ENCODE peak calls at places on chromosomes 5 and 9, in five cellular contexts. One of them, this sample, is unnamed.

GRCh38 chr9:101485873-101486692 is 47.6 kb upstream of the RNF20 start:
- DNase-seq in GM12865: no peak
- DNase-seq in colonic mucosa: peak
- DNase-seq in fibroblast of lung: peak
- DNase-seq in WTC11: peak
- DNase-seq in this sample: peak

GRCh38 chr5:746258-746761 is 38.2 kb downstream of the ZDHHC11B start:
- DNase-seq in GM12865: no peak
- DNase-seq in fibroblast of lung: no peak
- DNase-seq in WTC11: peak
- DNase-seq in colonic mucosa: no peak
- DNase-seq in this sample: no peak

GRCh38 chr9:95498641-95499040 is 18.1 kb downstream of the PTCH1 start:
- DNase-seq in GM12865: no peak
- DNase-seq in WTC11: no peak
- DNase-seq in colonic mucosa: no peak
- DNase-seq in fibroblast of lung: no peak
- DNase-seq in this sample: no peak

GRCh38 chr5:172283020-172283861 is at the start of gene UBTD2:
- DNase-seq in colonic mucosa: peak
- DNase-seq in GM12865: peak
- DNase-seq in WTC11: peak
- DNase-seq in fibroblast of lung: peak
- DNase-seq in this sample: peak

GRCh38 chr9:16816006-16816405 is 54.5 kb downstream of the BNC2 start:
- DNase-seq in WTC11: no peak
- DNase-seq in GM12865: no peak
- DNase-seq in colonic mucosa: no peak
- DNase-seq in fibroblast of lung: no peak
- DNase-seq in this sample: no peak

GRCh38 chr5:671459-672328 is 21.5 kb downstream of the TPPP start:
- DNase-seq in GM12865: peak
- DNase-seq in WTC11: peak
- DNase-seq in fibroblast of lung: peak
- DNase-seq in colonic mucosa: peak
- DNase-seq in this sample: peak

GRCh38 chr5:5381259-5382006 is 41.0 kb upstream of the ICE1 start:
- DNase-seq in WTC11: no peak
- DNase-seq in GM12865: no peak
- DNase-seq in fibroblast of lung: peak
- DNase-seq in colonic mucosa: no peak
- DNase-seq in this sample: no peak

GRCh38 chr5:142913728-142914338 is 143.7 kb downstream of the ARHGAP26 start:
- DNase-seq in colonic mucosa: no peak
- DNase-seq in GM12865: no peak
- DNase-seq in fibroblast of lung: no peak
- DNase-seq in WTC11: no peak
- DNase-seq in this sample: peak

GRCh38 chr5:170080786-170081445 is 24.8 kb upstream of the FOXI1 start:
- DNase-seq in colonic mucosa: no peak
- DNase-seq in GM12865: no peak
- DNase-seq in WTC11: no peak
- DNase-seq in fibroblast of lung: no peak
- DNase-seq in this sample: no peak

GRCh38 chr9:79329861-79330260 is 241.9 kb upstream of the TLE4 start:
- DNase-seq in fibroblast of lung: peak
- DNase-seq in GM12865: no peak
- DNase-seq in colonic mucosa: no peak
- DNase-seq in WTC11: no peak
- DNase-seq in this sample: no peak

GRCh38 chr5:169268019-169268418 is 32.9 kb downstream of the SLIT3 start:
- DNase-seq in WTC11: no peak
- DNase-seq in fibroblast of lung: no peak
- DNase-seq in colonic mucosa: no peak
- DNase-seq in GM12865: no peak
- DNase-seq in this sample: no peak

GRCh38 chr9:33329996-33330395 is 39.7 kb downstream of the NFX1 start:
- DNase-seq in fibroblast of lung: peak
- DNase-seq in WTC11: no peak
- DNase-seq in GM12865: no peak
- DNase-seq in colonic mucosa: peak
- DNase-seq in this sample: no peak

GRCh38 chr5:124714910-124715309 is 31.5 kb downstream of the ZNF608 start:
- DNase-seq in colonic mucosa: no peak
- DNase-seq in fibroblast of lung: no peak
- DNase-seq in WTC11: no peak
- DNase-seq in GM12865: no peak
- DNase-seq in this sample: no peak

GRCh38 chr5:81604193-81604592 is 146.7 kb downstream of the SSBP2 start:
- DNase-seq in GM12865: no peak
- DNase-seq in colonic mucosa: no peak
- DNase-seq in WTC11: no peak
- DNase-seq in fibroblast of lung: peak
- DNase-seq in this sample: no peak

GRCh38 chr5:137603891-137604290 is 104.8 kb upstream of the SPOCK1 start:
- DNase-seq in GM12865: no peak
- DNase-seq in fibroblast of lung: no peak
- DNase-seq in WTC11: no peak
- DNase-seq in colonic mucosa: no peak
- DNase-seq in this sample: no peak

GRCh38 chr9:3240651-3241268 is 285.0 kb downstream of the RFX3 start:
- DNase-seq in fibroblast of lung: peak
- DNase-seq in WTC11: peak
- DNase-seq in colonic mucosa: peak
- DNase-seq in GM12865: peak
- DNase-seq in this sample: peak

GRCh38 chr5:78791416-78792100 is 143.0 kb upstream of the LHFPL2 start:
- DNase-seq in WTC11: no peak
- DNase-seq in colonic mucosa: no peak
- DNase-seq in fibroblast of lung: no peak
- DNase-seq in GM12865: no peak
- DNase-seq in this sample: no peak

GRCh38 chr9:88645869-88646204 is 110.9 kb downstream of the NXNL2 start:
- DNase-seq in WTC11: no peak
- DNase-seq in fibroblast of lung: peak
- DNase-seq in GM12865: no peak
- DNase-seq in colonic mucosa: no peak
- DNase-seq in this sample: no peak

GRCh38 chr9:95808001-95808400 is 67.5 kb upstream of the ERCC6L2 start:
- DNase-seq in fibroblast of lung: peak
- DNase-seq in colonic mucosa: no peak
- DNase-seq in WTC11: no peak
- DNase-seq in GM12865: peak
- DNase-seq in this sample: no peak

GRCh38 chr5:38369692-38370091 is 111.3 kb downstream of the EGFLAM start:
- DNase-seq in fibroblast of lung: no peak
- DNase-seq in colonic mucosa: no peak
- DNase-seq in WTC11: no peak
- DNase-seq in GM12865: no peak
- DNase-seq in this sample: no peak

GRCh38 chr9:91817493-91818225 is 132.4 kb downstream of the ROR2 start:
- DNase-seq in GM12865: no peak
- DNase-seq in colonic mucosa: no peak
- DNase-seq in fibroblast of lung: peak
- DNase-seq in WTC11: no peak
- DNase-seq in this sample: no peak

GRCh38 chr9:135081731-135082130 is 5.7 kb upstream of the OLFM1 start:
- DNase-seq in colonic mucosa: no peak
- DNase-seq in fibroblast of lung: no peak
- DNase-seq in GM12865: no peak
- DNase-seq in WTC11: no peak
- DNase-seq in this sample: no peak

GRCh38 chr5:65461490-65461889 is 20.2 kb downstream of the ADAMTS6 start:
- DNase-seq in fibroblast of lung: no peak
- DNase-seq in WTC11: no peak
- DNase-seq in GM12865: no peak
- DNase-seq in colonic mucosa: no peak
- DNase-seq in this sample: no peak

GRCh38 chr5:112685929-112686328 is 51.8 kb upstream of the APC start:
- DNase-seq in GM12865: no peak
- DNase-seq in colonic mucosa: no peak
- DNase-seq in WTC11: no peak
- DNase-seq in fibroblast of lung: peak
- DNase-seq in this sample: no peak

GRCh38 chr9:88814521-88815101 is 176.7 kb upstream of the S1PR3 start:
- DNase-seq in fibroblast of lung: peak
- DNase-seq in colonic mucosa: no peak
- DNase-seq in WTC11: no peak
- DNase-seq in GM12865: no peak
- DNase-seq in this sample: no peak

GRCh38 chr9:89149726-89150125 is 28.9 kb downstream of the SHC3 start:
- DNase-seq in colonic mucosa: no peak
- DNase-seq in GM12865: no peak
- DNase-seq in fibroblast of lung: peak
- DNase-seq in WTC11: no peak
- DNase-seq in this sample: no peak

GRCh38 chr9:28121353-28121752 is 548.1 kb upstream of the C9orf72 start:
- DNase-seq in GM12865: no peak
- DNase-seq in colonic mucosa: no peak
- DNase-seq in WTC11: no peak
- DNase-seq in fibroblast of lung: no peak
- DNase-seq in this sample: no peak

GRCh38 chr5:16616536-16617271 is at the start of gene RETREG1:
- DNase-seq in fibroblast of lung: peak
- DNase-seq in colonic mucosa: peak
- DNase-seq in GM12865: peak
- DNase-seq in WTC11: peak
- DNase-seq in this sample: peak

GRCh38 chr9:84817011-84817410 is 147.5 kb downstream of the NTRK2 start:
- DNase-seq in colonic mucosa: no peak
- DNase-seq in WTC11: no peak
- DNase-seq in fibroblast of lung: no peak
- DNase-seq in GM12865: no peak
- DNase-seq in this sample: no peak

GRCh38 chr9:84811072-84811725 is 141.7 kb downstream of the NTRK2 start:
- DNase-seq in fibroblast of lung: no peak
- DNase-seq in WTC11: no peak
- DNase-seq in GM12865: no peak
- DNase-seq in colonic mucosa: no peak
- DNase-seq in this sample: no peak

GRCh38 chr9:84811726-84812074 is 142.2 kb downstream of the NTRK2 start:
- DNase-seq in fibroblast of lung: no peak
- DNase-seq in colonic mucosa: no peak
- DNase-seq in WTC11: no peak
- DNase-seq in GM12865: no peak
- DNase-seq in this sample: no peak

GRCh38 chr9:84819446-84819845 is 149.9 kb downstream of the NTRK2 start:
- DNase-seq in GM12865: no peak
- DNase-seq in WTC11: peak
- DNase-seq in colonic mucosa: no peak
- DNase-seq in fibroblast of lung: no peak
- DNase-seq in this sample: no peak

GRCh38 chr9:84815554-84815953 is 146.0 kb downstream of the NTRK2 start:
- DNase-seq in WTC11: no peak
- DNase-seq in fibroblast of lung: no peak
- DNase-seq in colonic mucosa: no peak
- DNase-seq in GM12865: no peak
- DNase-seq in this sample: no peak
- TF ChIP-seq CTCF in WTC11: no peak
- TF ChIP-seq CTCF in fibroblast of lung: no peak
- TF ChIP-seq CTCF in colonic mucosa: no peak
- TF ChIP-seq CTCF in GM12865: no peak
- TF ChIP-seq CTCF in this sample: no peak

GRCh38 chr5:174581483-174581882 is 142.9 kb upstream of the MSX2 start:
- DNase-seq in colonic mucosa: no peak
- DNase-seq in WTC11: peak
- DNase-seq in GM12865: no peak
- DNase-seq in fibroblast of lung: no peak
- DNase-seq in this sample: peak
- TF ChIP-seq CTCF in colonic mucosa: no peak
- TF ChIP-seq CTCF in WTC11: peak
- TF ChIP-seq CTCF in GM12865: no peak
- TF ChIP-seq CTCF in fibroblast of lung: peak
- TF ChIP-seq CTCF in this sample: peak

DNA sequence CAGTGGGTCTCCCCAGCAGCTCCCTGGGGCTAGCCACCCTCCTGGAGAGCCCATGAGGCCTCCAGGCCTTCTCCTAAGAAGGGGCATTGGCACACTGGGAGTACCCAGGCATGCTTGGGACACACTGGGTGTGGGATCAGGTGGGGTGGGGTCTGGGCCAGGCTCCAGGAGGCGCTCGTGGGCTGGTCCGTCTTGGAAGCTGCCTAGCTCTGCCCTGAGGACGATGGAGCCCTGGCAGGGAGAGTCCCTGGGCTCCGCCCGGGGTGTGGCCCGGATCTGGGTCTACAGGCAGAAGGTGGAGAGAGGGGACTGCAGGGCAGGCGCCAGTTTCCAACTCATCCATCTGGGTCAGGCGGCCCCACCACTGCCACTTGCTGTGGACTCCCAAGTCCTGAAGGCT is 2.4 kb downstream of the PRRX2 start:
- DNase-seq in colonic mucosa: peak
- DNase-seq in WTC11: no peak
- DNase-seq in GM12865: no peak
- DNase-seq in fibroblast of lung: no peak
- DNase-seq in this sample: no peak
- TF ChIP-seq CTCF in colonic mucosa: no peak
- TF ChIP-seq CTCF in WTC11: no peak
- TF ChIP-seq CTCF in GM12865: no peak
- TF ChIP-seq CTCF in fibroblast of lung: no peak
- TF ChIP-seq CTCF in this sample: no peak

GRCh38 chr5:140808889-140809291 is 2.0 kb downstream of the PCDHA4 start:
- DNase-seq in WTC11: no peak
- DNase-seq in GM12865: no peak
- DNase-seq in fibroblast of lung: no peak
- DNase-seq in colonic mucosa: no peak
- DNase-seq in this sample: no peak
- TF ChIP-seq CTCF in WTC11: no peak
- TF ChIP-seq CTCF in GM12865: no peak
- TF ChIP-seq CTCF in fibroblast of lung: no peak
- TF ChIP-seq CTCF in colonic mucosa: no peak
- TF ChIP-seq CTCF in this sample: no peak

GRCh38 chr5:54867310-54867944 is 118.0 kb downstream of the ESM1 start:
- DNase-seq in fibroblast of lung: peak
- DNase-seq in colonic mucosa: no peak
- DNase-seq in WTC11: no peak
- DNase-seq in GM12865: peak
- DNase-seq in this sample: no peak
- TF ChIP-seq CTCF in fibroblast of lung: peak
- TF ChIP-seq CTCF in colonic mucosa: peak
- TF ChIP-seq CTCF in WTC11: peak
- TF ChIP-seq CTCF in GM12865: peak
- TF ChIP-seq CTCF in this sample: peak

GRCh38 chr5:3428355-3428754 is 167.3 kb upstream of the IRX1 start:
- DNase-seq in WTC11: peak
- DNase-seq in colonic mucosa: no peak
- DNase-seq in GM12865: no peak
- DNase-seq in fibroblast of lung: no peak
- DNase-seq in this sample: no peak
- TF ChIP-seq CTCF in WTC11: no peak
- TF ChIP-seq CTCF in colonic mucosa: no peak
- TF ChIP-seq CTCF in GM12865: no peak
- TF ChIP-seq CTCF in fibroblast of lung: no peak
- TF ChIP-seq CTCF in this sample: no peak